ENCODE peak calls at places on chromosomes 3 and 15, in eight cellular contexts. One of them, this sample, is unnamed.
A peak's percentile ranks its signal among the peaks of the same experiment; 100 is the strongest.

GRCh38 chr3:55571216-55571813 is 84.2 kb upstream of the WNT5A start:
- DNase-seq in fibroblast of pulmonary artery: no peak
- DNase-seq in tibial nerve: no peak
- DNase-seq in transverse colon: no peak
- DNase-seq in suprapubic skin: no peak
- DNase-seq in OCI-LY7: no peak
- DNase-seq in foreskin fibroblast: no peak
- DNase-seq in progenitor cell of endocrine pancreas: no peak
- DNase-seq in this sample: no peak

GRCh38 chr3:73603771-73604171 is 21.0 kb downstream of the PDZRN3 start:
- DNase-seq in fibroblast of pulmonary artery: peak; percentile 37
- DNase-seq in foreskin fibroblast: peak; percentile 77
- DNase-seq in OCI-LY7: no peak
- DNase-seq in progenitor cell of endocrine pancreas: no peak
- DNase-seq in suprapubic skin: no peak
- DNase-seq in tibial nerve: no peak
- DNase-seq in transverse colon: no peak
- DNase-seq in this sample: no peak

GRCh38 chr3:141250828-141251227 is 19.2 kb downstream of the PXYLP1 start:
- DNase-seq in progenitor cell of endocrine pancreas: no peak
- DNase-seq in transverse colon: no peak
- DNase-seq in tibial nerve: no peak
- DNase-seq in OCI-LY7: no peak
- DNase-seq in fibroblast of pulmonary artery: no peak
- DNase-seq in foreskin fibroblast: no peak
- DNase-seq in suprapubic skin: no peak
- DNase-seq in this sample: no peak

GRCh38 chr3:24352893-24353553 is 141.6 kb downstream of the THRB start:
- DNase-seq in progenitor cell of endocrine pancreas: no peak
- DNase-seq in foreskin fibroblast: no peak
- DNase-seq in tibial nerve: no peak
- DNase-seq in suprapubic skin: no peak
- DNase-seq in fibroblast of pulmonary artery: no peak
- DNase-seq in OCI-LY7: no peak
- DNase-seq in transverse colon: no peak
- DNase-seq in this sample: no peak

GRCh38 chr3:188165596-188165995 is 11.6 kb downstream of the LPP start:
- DNase-seq in suprapubic skin: no peak
- DNase-seq in fibroblast of pulmonary artery: no peak
- DNase-seq in OCI-LY7: no peak
- DNase-seq in foreskin fibroblast: no peak
- DNase-seq in progenitor cell of endocrine pancreas: no peak
- DNase-seq in transverse colon: no peak
- DNase-seq in tibial nerve: no peak
- DNase-seq in this sample: no peak

GRCh38 chr3:177830411-177830849 is 633.1 kb upstream of the TBL1XR1 start:
- DNase-seq in OCI-LY7: no peak
- DNase-seq in foreskin fibroblast: peak; percentile 82
- DNase-seq in transverse colon: no peak
- DNase-seq in suprapubic skin: no peak
- DNase-seq in tibial nerve: peak; percentile 72
- DNase-seq in fibroblast of pulmonary artery: peak; percentile 93
- DNase-seq in progenitor cell of endocrine pancreas: no peak
- DNase-seq in this sample: no peak

GRCh38 chr15:41284425-41285177 is 47.8 kb downstream of the OIP5 start:
- DNase-seq in tibial nerve: no peak
- DNase-seq in foreskin fibroblast: no peak
- DNase-seq in transverse colon: no peak
- DNase-seq in suprapubic skin: no peak
- DNase-seq in OCI-LY7: peak; percentile 54
- DNase-seq in progenitor cell of endocrine pancreas: no peak
- DNase-seq in fibroblast of pulmonary artery: peak; percentile 25
- DNase-seq in this sample: no peak

GRCh38 chr15:90266061-90266431 is 574 bp downstream of the NGRN start:
- DNase-seq in progenitor cell of endocrine pancreas: no peak
- DNase-seq in transverse colon: peak; percentile 40
- DNase-seq in suprapubic skin: no peak
- DNase-seq in OCI-LY7: no peak
- DNase-seq in fibroblast of pulmonary artery: peak; percentile 29
- DNase-seq in tibial nerve: peak; percentile 31
- DNase-seq in foreskin fibroblast: peak; percentile 5
- DNase-seq in this sample: peak; percentile 6

GRCh38 chr15:51575775-51576174 is 46.8 kb downstream of the DMXL2 start:
- DNase-seq in tibial nerve: no peak
- DNase-seq in foreskin fibroblast: no peak
- DNase-seq in OCI-LY7: no peak
- DNase-seq in transverse colon: no peak
- DNase-seq in progenitor cell of endocrine pancreas: no peak
- DNase-seq in fibroblast of pulmonary artery: no peak
- DNase-seq in suprapubic skin: no peak
- DNase-seq in this sample: no peak

GRCh38 chr15:71314956-71315537 is 199.8 kb downstream of the THSD4 start:
- DNase-seq in progenitor cell of endocrine pancreas: no peak
- DNase-seq in suprapubic skin: no peak
- DNase-seq in tibial nerve: no peak
- DNase-seq in transverse colon: no peak
- DNase-seq in foreskin fibroblast: no peak
- DNase-seq in fibroblast of pulmonary artery: no peak
- DNase-seq in OCI-LY7: no peak
- DNase-seq in this sample: no peak

GRCh38 chr3:180295811-180296210 is 259.1 kb upstream of the PEX5L start:
- DNase-seq in transverse colon: no peak
- DNase-seq in tibial nerve: no peak
- DNase-seq in foreskin fibroblast: no peak
- DNase-seq in suprapubic skin: no peak
- DNase-seq in fibroblast of pulmonary artery: no peak
- DNase-seq in OCI-LY7: no peak
- DNase-seq in progenitor cell of endocrine pancreas: no peak
- DNase-seq in this sample: no peak

GRCh38 chr3:100096866-100097265 is 17.4 kb downstream of the FILIP1L start:
- DNase-seq in fibroblast of pulmonary artery: no peak
- DNase-seq in transverse colon: no peak
- DNase-seq in tibial nerve: no peak
- DNase-seq in suprapubic skin: no peak
- DNase-seq in foreskin fibroblast: no peak
- DNase-seq in progenitor cell of endocrine pancreas: no peak
- DNase-seq in OCI-LY7: no peak
- DNase-seq in this sample: no peak

GRCh38 chr3:141271279-141272033 is 39.8 kb downstream of the PXYLP1 start:
- DNase-seq in foreskin fibroblast: no peak
- DNase-seq in OCI-LY7: no peak
- DNase-seq in fibroblast of pulmonary artery: no peak
- DNase-seq in tibial nerve: no peak
- DNase-seq in suprapubic skin: no peak
- DNase-seq in transverse colon: no peak
- DNase-seq in progenitor cell of endocrine pancreas: no peak
- DNase-seq in this sample: no peak

GRCh38 chr3:72897758-72898007 is 9.8 kb downstream of the GXYLT2 start:
- DNase-seq in suprapubic skin: no peak
- DNase-seq in progenitor cell of endocrine pancreas: no peak
- DNase-seq in tibial nerve: no peak
- DNase-seq in OCI-LY7: no peak
- DNase-seq in foreskin fibroblast: no peak
- DNase-seq in fibroblast of pulmonary artery: no peak
- DNase-seq in transverse colon: no peak
- DNase-seq in this sample: no peak

GRCh38 chr3:123365450-123366143 is 83.3 kb downstream of the ADCY5 start:
- DNase-seq in foreskin fibroblast: no peak
- DNase-seq in fibroblast of pulmonary artery: peak; percentile 11
- DNase-seq in OCI-LY7: no peak
- DNase-seq in progenitor cell of endocrine pancreas: peak; percentile 19
- DNase-seq in suprapubic skin: no peak
- DNase-seq in tibial nerve: no peak
- DNase-seq in transverse colon: no peak
- DNase-seq in this sample: peak; percentile 18
- TF ChIP-seq CTCF in foreskin fibroblast: peak; percentile 46
- TF ChIP-seq CTCF in fibroblast of pulmonary artery: peak; percentile 49
- TF ChIP-seq CTCF in OCI-LY7: peak; percentile 39
- TF ChIP-seq CTCF in progenitor cell of endocrine pancreas: peak; percentile 63
- TF ChIP-seq CTCF in suprapubic skin: no peak
- TF ChIP-seq CTCF in tibial nerve: no peak
- TF ChIP-seq CTCF in transverse colon: peak; percentile 42
- TF ChIP-seq CTCF in this sample: peak; percentile 65

GRCh38 chr3:185583925-185584324 is 2.2 kb upstream of the SENP2 start:
- DNase-seq in tibial nerve: no peak
- DNase-seq in transverse colon: no peak
- DNase-seq in progenitor cell of endocrine pancreas: no peak
- DNase-seq in suprapubic skin: no peak
- DNase-seq in fibroblast of pulmonary artery: no peak
- DNase-seq in foreskin fibroblast: no peak
- DNase-seq in OCI-LY7: no peak
- DNase-seq in this sample: no peak

GRCh38 chr3:185584681-185585080 is 1.4 kb upstream of the SENP2 start:
- DNase-seq in tibial nerve: no peak
- DNase-seq in fibroblast of pulmonary artery: no peak
- DNase-seq in progenitor cell of endocrine pancreas: no peak
- DNase-seq in suprapubic skin: no peak
- DNase-seq in OCI-LY7: no peak
- DNase-seq in foreskin fibroblast: no peak
- DNase-seq in transverse colon: peak; percentile 50
- DNase-seq in this sample: no peak

GRCh38 chr3:185586644-185586964 is 509 bp downstream of the SENP2 start:
- DNase-seq in tibial nerve: peak; percentile 30
- DNase-seq in foreskin fibroblast: no peak
- DNase-seq in suprapubic skin: peak; percentile 81
- DNase-seq in OCI-LY7: no peak
- DNase-seq in transverse colon: no peak
- DNase-seq in fibroblast of pulmonary artery: no peak
- DNase-seq in progenitor cell of endocrine pancreas: no peak
- DNase-seq in this sample: no peak

GRCh38 chr3:185585523-185585861 is 603 bp upstream of the SENP2 start:
- DNase-seq in progenitor cell of endocrine pancreas: no peak
- DNase-seq in tibial nerve: no peak
- DNase-seq in fibroblast of pulmonary artery: peak; percentile 5
- DNase-seq in foreskin fibroblast: no peak
- DNase-seq in OCI-LY7: no peak
- DNase-seq in suprapubic skin: no peak
- DNase-seq in transverse colon: peak; percentile 36
- DNase-seq in this sample: no peak

DNA sequence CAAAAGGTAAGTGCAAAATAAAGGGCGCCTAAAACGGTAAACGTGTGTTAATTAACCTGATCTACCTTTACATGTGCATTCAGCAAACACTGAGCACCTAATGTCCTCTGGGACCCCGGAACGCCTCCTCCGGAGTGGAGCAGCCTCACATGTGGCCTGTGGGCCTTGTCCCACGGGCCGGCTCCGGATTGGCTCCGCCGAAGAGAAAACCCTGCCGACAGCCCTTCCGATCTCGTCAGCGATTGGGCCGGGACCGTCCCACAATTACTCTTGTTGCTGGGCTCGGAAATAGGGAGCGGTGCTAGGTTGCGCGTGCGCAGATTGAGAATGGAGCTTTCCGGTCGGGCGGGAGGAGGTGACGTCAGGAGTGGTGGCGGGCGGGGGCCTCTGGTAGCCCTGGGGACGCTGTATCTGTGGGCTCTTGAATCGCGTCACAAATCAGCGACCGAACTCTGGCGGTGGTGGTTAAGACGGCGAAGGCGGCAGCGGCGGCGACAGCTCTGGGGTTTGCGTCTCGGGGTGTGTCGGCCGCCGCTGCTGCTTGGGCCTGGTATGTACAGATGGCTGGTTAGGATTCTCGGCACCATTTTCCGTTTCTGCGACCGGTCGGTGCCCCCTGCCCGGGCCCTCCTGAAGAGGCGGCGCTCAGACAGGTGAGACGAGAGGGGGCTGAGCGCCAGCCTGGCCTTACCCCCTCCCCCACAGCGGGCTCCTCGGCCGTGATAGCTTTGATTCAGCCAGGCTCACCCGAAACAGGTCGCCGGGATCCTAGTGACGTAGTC is at the start of gene SENP2:
- DNase-seq in fibroblast of pulmonary artery: peak; percentile 99
- DNase-seq in tibial nerve: peak; percentile 98
- DNase-seq in suprapubic skin: peak; percentile 100
- DNase-seq in foreskin fibroblast: peak; percentile 98
- DNase-seq in OCI-LY7: peak; percentile 98
- DNase-seq in progenitor cell of endocrine pancreas: peak; percentile 97
- DNase-seq in transverse colon: peak; percentile 100
- DNase-seq in this sample: peak; percentile 99
- TF ChIP-seq CTCF in fibroblast of pulmonary artery: no peak
- TF ChIP-seq CTCF in tibial nerve: no peak
- TF ChIP-seq CTCF in suprapubic skin: no peak
- TF ChIP-seq CTCF in foreskin fibroblast: no peak
- TF ChIP-seq CTCF in OCI-LY7: no peak
- TF ChIP-seq CTCF in progenitor cell of endocrine pancreas: no peak
- TF ChIP-seq CTCF in transverse colon: no peak
- TF ChIP-seq CTCF in this sample: no peak

DNA sequence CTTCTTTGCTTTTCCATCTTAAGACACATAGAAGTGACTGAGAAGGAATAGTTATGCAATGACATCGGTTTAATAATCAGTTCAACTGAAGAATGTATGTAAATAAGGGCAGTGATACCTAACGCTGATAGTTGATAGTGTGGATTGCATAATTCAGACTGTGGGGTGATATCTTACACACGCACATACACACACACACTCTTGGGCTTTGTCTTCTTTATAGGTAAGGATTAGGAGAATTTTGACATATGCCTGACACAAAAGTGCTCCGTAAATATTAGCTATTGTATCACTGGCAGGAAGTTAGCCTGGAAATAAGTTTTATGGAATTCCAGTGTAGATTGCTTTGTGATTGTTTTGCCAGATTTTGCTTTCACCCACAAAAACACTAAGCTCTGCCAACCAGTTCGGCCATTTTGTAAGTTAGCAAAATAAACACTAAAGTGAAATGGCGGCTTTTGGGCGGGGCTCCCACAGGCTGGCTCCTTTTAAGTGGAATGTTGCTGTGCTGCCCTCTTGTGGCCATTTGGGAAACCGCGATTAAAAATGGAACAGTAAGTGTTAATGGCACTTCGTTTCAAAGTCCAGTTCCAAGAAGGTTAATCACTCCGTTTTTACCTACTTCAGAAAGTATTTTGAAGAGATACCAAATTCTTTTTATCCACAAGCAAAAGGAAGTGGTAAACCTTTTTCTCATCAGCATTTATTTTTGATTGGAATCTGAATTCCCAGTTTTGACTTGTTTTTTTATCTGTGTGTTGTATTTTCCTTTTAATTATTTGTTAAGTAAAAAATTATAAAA is 17.7 kb downstream of the CHD2 start:
- DNase-seq in foreskin fibroblast: peak; percentile 81
- DNase-seq in suprapubic skin: peak; percentile 98
- DNase-seq in tibial nerve: peak; percentile 100
- DNase-seq in fibroblast of pulmonary artery: peak; percentile 96
- DNase-seq in transverse colon: peak; percentile 98
- DNase-seq in progenitor cell of endocrine pancreas: peak; percentile 76
- DNase-seq in OCI-LY7: peak; percentile 95
- DNase-seq in this sample: peak; percentile 95
- TF ChIP-seq CTCF in foreskin fibroblast: peak; percentile 69
- TF ChIP-seq CTCF in suprapubic skin: peak; percentile 99
- TF ChIP-seq CTCF in tibial nerve: peak; percentile 90
- TF ChIP-seq CTCF in fibroblast of pulmonary artery: peak; percentile 82
- TF ChIP-seq CTCF in transverse colon: peak; percentile 91
- TF ChIP-seq CTCF in progenitor cell of endocrine pancreas: peak; percentile 94
- TF ChIP-seq CTCF in OCI-LY7: peak; percentile 99
- TF ChIP-seq CTCF in this sample: peak; percentile 95

DNA sequence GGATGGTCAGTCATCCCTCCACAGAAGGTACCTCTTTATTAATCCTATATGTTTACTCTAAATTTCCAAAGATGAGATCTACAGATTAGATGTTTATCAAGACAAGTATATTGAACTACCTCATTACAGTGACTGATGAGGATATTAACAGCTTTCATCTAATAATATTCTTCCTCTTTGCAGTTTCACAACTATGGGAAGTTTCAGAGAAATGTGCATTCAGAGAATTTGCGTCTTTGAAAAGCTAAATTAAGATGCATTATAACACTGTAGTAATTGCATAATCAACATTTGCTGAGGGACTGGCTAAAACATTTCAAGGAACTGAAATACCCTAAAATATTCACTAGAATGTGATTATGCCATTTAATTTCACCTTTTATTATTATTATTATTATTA is 46.7 kb downstream of the MCF2L2 start:
- DNase-seq in OCI-LY7: peak; percentile 10
- DNase-seq in fibroblast of pulmonary artery: no peak
- DNase-seq in tibial nerve: no peak
- DNase-seq in progenitor cell of endocrine pancreas: no peak
- DNase-seq in suprapubic skin: no peak
- DNase-seq in foreskin fibroblast: no peak
- DNase-seq in transverse colon: no peak
- DNase-seq in this sample: no peak
- TF ChIP-seq CTCF in OCI-LY7: no peak
- TF ChIP-seq CTCF in fibroblast of pulmonary artery: no peak
- TF ChIP-seq CTCF in tibial nerve: no peak
- TF ChIP-seq CTCF in progenitor cell of endocrine pancreas: no peak
- TF ChIP-seq CTCF in suprapubic skin: no peak
- TF ChIP-seq CTCF in foreskin fibroblast: no peak
- TF ChIP-seq CTCF in transverse colon: no peak
- TF ChIP-seq CTCF in this sample: no peak

This sample was measured in neural crest cell.